ENCODE peak calls at places on chromosomes 11 and 22, in eight cellular contexts. Y is ELR; P is Calu3; N is HFFc6; Z is stimulated activated effector memory CD8-positive, alpha-beta T cell treated with anti-CD3 and anti-CD28 coated beads, Interleukin-12 subunit alpha, Interleukin-12 subunit beta, amount 100 ng/mL, for 72 hours; G is NCI-H1436; E is RWPE1; S is suprapubic skin. T is an unnamed sample.

GRCh38 chr11:78742430-78742829 is 167.8 kb upstream of the NARS2 start:
- DNase-seq in Z (no peak), G (peak; percentile 32), E (peak; percentile 11), Y (no peak), P (peak; percentile 14), N (no peak), S (no peak), T (peak; percentile 21)

GRCh38 chr11:72072348-72072747 is 8.0 kb downstream of the NUMA1 start:
- DNase-seq in P (peak; percentile 33), S (no peak), E (peak; percentile 37), G (no peak), N (peak; percentile 82), Z (no peak), Y (peak; percentile 85), T (peak; percentile 44)

GRCh38 chr11:41578421-41579047 is 119.1 kb upstream of the LRRC4C start:
- DNase-seq in N (no peak), G (no peak), Y (no peak), E (no peak), S (no peak), Z (no peak), P (no peak), T (no peak)

GRCh38 chr11:126583101-126583500 is 227.6 kb downstream of the ST3GAL4 start:
- DNase-seq in G (no peak), Z (no peak), Y (no peak), N (no peak), S (no peak), E (no peak), P (no peak), T (no peak)

GRCh38 chr11:128291835-128292234 is 295.5 kb downstream of the ETS1 start:
- DNase-seq in Y (no peak), E (no peak), G (no peak), S (no peak), Z (no peak), N (no peak), P (peak; percentile 6), T (no peak)

GRCh38 chr22:39308614-39309363 is 10.6 kb downstream of the RPL3 start:
- DNase-seq in N (peak; percentile 90), Z (no peak), Y (peak; percentile 98), G (no peak), S (peak; percentile 88), P (peak; percentile 79), E (peak; percentile 73), T (peak; percentile 92)

GRCh38 chr22:43817402-43817801 is 5.3 kb upstream of the EFCAB6 start:
- DNase-seq in P (no peak), Y (no peak), G (no peak), E (no peak), N (no peak), S (no peak), Z (no peak), T (no peak)

GRCh38 chr11:120710354-120711187 is 199.0 kb downstream of the GRIK4 start:
- DNase-seq in S (peak; percentile 75), N (peak; percentile 84), G (no peak), E (peak; percentile 85), P (peak; percentile 36), Y (peak; percentile 93), Z (no peak), T (peak; percentile 63)

GRCh38 chr11:64694821-64695365 is 28.1 kb downstream of the NRXN2 start:
- DNase-seq in S (no peak), N (no peak), E (no peak), G (peak; percentile 38), Y (no peak), P (no peak), Z (no peak), T (no peak)

GRCh38 chr22:32917577-32918375 is 116.3 kb downstream of the TIMP3 start:
- DNase-seq in P (no peak), S (no peak), Z (no peak), E (no peak), G (no peak), Y (no peak), N (no peak), T (no peak)

GRCh38 chr11:75689861-75690641 is 21.2 kb upstream of the MAP6 start:
- DNase-seq in P (no peak), Y (peak; percentile 37), E (no peak), N (no peak), S (no peak), G (no peak), Z (no peak), T (no peak)

GRCh38 chr11:25981998-25982397 is 349.9 kb upstream of the ANO3 start:
- DNase-seq in G (peak; percentile 2), Z (no peak), N (peak; percentile 29), P (peak; percentile 43), E (peak; percentile 46), S (no peak), Y (peak; percentile 70), T (peak; percentile 39)

GRCh38 chr11:111982019-111982464 is 43.2 kb upstream of the DLAT start:
- DNase-seq in E (peak; percentile 62), S (no peak), Z (no peak), N (peak; percentile 33), G (peak; percentile 52), Y (peak; percentile 47), P (peak; percentile 73), T (no peak)

GRCh38 chr22:49824936-49825335 is 2.7 kb downstream of the BRD1 start:
- DNase-seq in N (no peak), Z (no peak), E (no peak), G (no peak), S (no peak), Y (no peak), P (no peak), T (no peak)

GRCh38 chr11:109237636-109238035 is 184.4 kb upstream of the C11orf87 start:
- DNase-seq in P (no peak), E (no peak), G (no peak), N (no peak), S (no peak), Y (no peak), Z (no peak), T (no peak)